ENCODE peak calls at places on chromosomes 16 and 17, in six cellular contexts. L, I, M, G, U and Y are unnamed samples.

GRCh38 chr17:43932357-43932756 is 9.9 kb downstream of the PPY start:
- DNase-seq in I (no peak), U (no peak), M (no peak), G (no peak), L (no peak), Y (no peak)

GRCh38 chr17:34673516-34673915 is 94.1 kb downstream of the TMEM132E start:
- DNase-seq in U (no peak), M (no peak), G (no peak), L (no peak), I (no peak), Y (no peak)

GRCh38 chr16:57530104-57530522 is 6.3 kb downstream of the CCDC102A start:
- DNase-seq in I (peak; percentile 42), G (peak; percentile 44), M (peak; percentile 63), U (peak; percentile 70), L (peak; percentile 39), Y (no peak)

GRCh38 chr17:35871415-35871814 is 2.7 kb upstream of the HEATR9 start:
- DNase-seq in M (no peak), L (no peak), I (no peak), U (peak; percentile 11), G (no peak), Y (no peak)

GRCh38 chr17:4176803-4177472 is 33.9 kb downstream of the CYB5D2 start:
- DNase-seq in M (no peak), I (peak; percentile 13), L (no peak), U (no peak), G (no peak), Y (no peak)

GRCh38 chr17:38896373-38896954 is 26.6 kb downstream of the LASP1 start:
- DNase-seq in G (no peak), L (no peak), U (no peak), I (no peak), M (no peak), Y (no peak)

GRCh38 chr16:87895641-87896141 is 26.4 kb upstream of the SLC7A5 start:
- DNase-seq in L (no peak), U (peak; percentile 50), M (peak; percentile 34), I (peak; percentile 71), G (no peak), Y (no peak)

GRCh38 chr17:34252890-34253525 is 2.1 kb upstream of the CCL2 start:
- DNase-seq in I (no peak), U (no peak), M (no peak), G (no peak), L (no peak), Y (no peak)

GRCh38 chr16:69477546-69477945 is 53.1 kb downstream of the CYB5B start:
- DNase-seq in U (no peak), L (no peak), I (no peak), G (no peak), M (no peak), Y (no peak)

GRCh38 chr17:80151333-80151732 is 4.4 kb upstream of the EIF4A3 start:
- DNase-seq in U (no peak), I (no peak), L (no peak), M (no peak), G (no peak), Y (no peak)

GRCh38 chr16:68416057-68417046 is 32.0 kb downstream of the SMPD3 start:
- DNase-seq in M (peak; percentile 66), U (no peak), G (no peak), L (no peak), I (no peak), Y (no peak)

GRCh38 chr16:68237243-68238028 is 1.5 kb upstream of the ESRP2 start:
- DNase-seq in U (peak; percentile 86), M (peak; percentile 99), L (peak; percentile 97), G (peak; percentile 98), I (peak; percentile 95), Y (peak; percentile 97)

GRCh38 chr17:35973333-35974260 is 7.7 kb downstream of the CCL16 start:
- DNase-seq in U (no peak), L (peak; percentile 49), I (no peak), G (no peak), M (no peak), Y (peak; percentile 49)

GRCh38 chr17:75267403-75268232 is 3.4 kb downstream of the MIF4GD start:
- DNase-seq in M (peak; percentile 66), L (no peak), G (peak; percentile 39), I (no peak), U (no peak), Y (no peak)

GRCh38 chr17:5241861-5242671 is 7.4 kb upstream of the SCIMP start:
- DNase-seq in I (no peak), U (no peak), L (no peak), G (peak; percentile 68), M (peak; percentile 27), Y (no peak)

GRCh38 chr16:89200850-89201466 is 621 bp upstream of the SLC22A31 start:
- DNase-seq in M (no peak), L (no peak), I (no peak), G (peak; percentile 22), U (no peak), Y (no peak)

GRCh38 chr17:57588086-57588485 is 157.0 kb downstream of the CCDC182 start:
- DNase-seq in L (no peak), G (no peak), U (no peak), M (no peak), I (no peak), Y (no peak)

GRCh38 chr16:27195068-27195741 is 8.1 kb upstream of the KDM8 start:
- DNase-seq in I (no peak), M (no peak), U (no peak), L (peak; percentile 75), G (no peak), Y (no peak)

GRCh38 chr17:48037036-48037881 is at the start of gene COPZ2:
- DNase-seq in M (peak; percentile 69), L (no peak), U (peak; percentile 61), G (peak; percentile 90), I (no peak), Y (peak; percentile 22)

GRCh38 chr16:70646260-70647241 is at the start of gene IL34:
- DNase-seq in G (peak; percentile 93), I (no peak), M (no peak), L (no peak), U (no peak), Y (no peak)

GRCh38 chr16:57562066-57562465 is 19.6 kb downstream of the ADGRG5 start:
- DNase-seq in U (no peak), I (no peak), M (no peak), G (no peak), L (no peak), Y (no peak)

GRCh38 chr16:10616744-10617640 is 36.6 kb upstream of the EMP2 start:
- DNase-seq in U (no peak), M (peak; percentile 82), G (peak; percentile 62), L (peak; percentile 76), I (no peak), Y (no peak)

DNA sequence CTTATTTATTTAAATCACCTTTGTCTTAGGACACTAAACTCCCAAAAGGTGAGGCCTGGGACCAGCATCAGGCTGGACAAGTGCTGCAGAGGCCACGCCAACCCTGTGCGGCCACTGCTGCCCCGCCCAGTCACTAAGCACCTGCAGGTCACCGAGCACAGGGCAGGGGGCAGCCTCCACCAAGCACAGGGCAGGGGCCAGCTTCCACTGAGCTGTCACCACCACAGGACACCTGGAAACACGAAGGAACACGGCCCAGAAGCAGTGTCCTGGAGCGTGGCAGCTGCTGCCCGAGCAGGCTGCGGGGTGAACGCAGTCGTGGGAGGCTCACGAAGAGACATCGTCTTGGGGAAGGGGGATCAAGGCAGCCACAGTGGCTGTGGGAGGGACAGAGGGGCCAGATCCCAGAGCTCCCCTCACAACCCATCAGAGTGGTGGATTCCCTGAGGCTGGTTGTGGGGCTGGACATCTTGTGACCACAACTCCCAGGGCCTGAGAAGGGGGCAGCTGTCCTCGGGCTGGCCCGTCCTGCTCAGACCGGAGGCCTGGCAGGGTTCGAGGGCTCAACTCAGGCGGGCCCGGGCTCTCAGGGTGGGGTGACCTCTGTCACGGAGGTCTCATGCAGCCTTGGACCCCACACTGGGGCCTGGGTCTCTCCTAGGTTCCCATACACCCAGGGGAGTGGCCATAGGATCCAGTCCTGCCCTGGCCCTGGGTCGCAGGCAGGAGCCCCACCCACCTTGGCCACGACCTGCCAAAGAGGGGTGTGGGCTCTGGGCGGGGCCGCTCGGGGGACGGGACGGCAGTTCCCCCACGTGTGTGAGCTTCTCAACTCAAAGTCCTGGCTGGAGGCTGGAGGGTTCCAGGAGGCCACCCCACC is 18.7 kb downstream of the RAB40B start:
- DNase-seq in L (no peak), I (no peak), G (no peak), M (peak; percentile 68), U (no peak), Y (no peak)
- TF ChIP-seq CTCF in L (no peak), I (no peak), G (no peak), M (no peak), U (no peak), Y (no peak)

GRCh38 chr16:20903116-20903888 is 2.7 kb downstream of the LYRM1 start:
- DNase-seq in L (no peak), G (no peak), U (no peak), I (no peak), M (no peak), Y (no peak)

GRCh38 chr16:20906225-20906870 is 5.8 kb downstream of the LYRM1 start:
- DNase-seq in I (no peak), M (no peak), U (no peak), L (peak; percentile 56), G (no peak), Y (no peak)

GRCh38 chr16:20905576-20905975 is 5.0 kb downstream of the LYRM1 start:
- DNase-seq in L (no peak), M (no peak), I (no peak), G (no peak), U (no peak), Y (no peak)

GRCh38 chr16:20903889-20904506 is 3.4 kb downstream of the LYRM1 start:
- DNase-seq in M (no peak), L (no peak), U (no peak), I (no peak), G (no peak), Y (no peak)

DNA sequence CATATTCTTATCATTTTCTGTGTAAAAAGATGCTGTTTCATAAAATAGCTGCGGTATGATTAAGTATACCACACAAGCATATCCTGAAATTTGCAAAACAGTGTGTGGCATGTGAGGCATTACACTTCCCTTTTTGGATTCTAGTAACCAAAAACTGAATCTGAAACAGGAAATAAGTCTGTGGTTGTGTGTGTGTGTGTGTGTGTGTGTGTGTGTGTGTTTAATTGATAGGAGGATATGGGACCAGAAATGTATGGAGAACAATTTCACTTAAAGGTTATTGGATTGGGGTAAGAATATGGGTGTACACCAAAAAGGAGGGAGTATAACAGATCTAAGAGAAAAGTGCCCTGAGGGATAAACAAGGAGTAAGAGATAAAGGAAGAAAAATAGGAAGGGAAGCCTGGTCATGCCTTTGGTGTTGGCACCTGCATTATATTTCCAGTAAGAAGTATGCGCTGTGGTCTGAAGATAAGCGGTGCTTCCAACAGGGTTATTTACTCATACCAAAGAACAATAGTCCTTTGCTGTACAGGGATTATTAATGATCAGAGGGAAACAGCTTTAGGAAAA is 4.0 kb downstream of the LYRM1 start:
- DNase-seq in I (no peak), M (no peak), U (no peak), L (peak; percentile 30), G (no peak), Y (no peak)
- TF ChIP-seq CTCF in I (no peak), M (no peak), U (no peak), L (no peak), G (no peak), Y (no peak)

GRCh38 chr17:77186141-77186604 is 45.4 kb downstream of the SEC14L1 start:
- DNase-seq in G (peak; percentile 67), L (no peak), U (no peak), I (no peak), M (no peak), Y (no peak)
- TF ChIP-seq CTCF in G (no peak), L (no peak), U (no peak), I (no peak), M (no peak), Y (no peak)

DNA sequence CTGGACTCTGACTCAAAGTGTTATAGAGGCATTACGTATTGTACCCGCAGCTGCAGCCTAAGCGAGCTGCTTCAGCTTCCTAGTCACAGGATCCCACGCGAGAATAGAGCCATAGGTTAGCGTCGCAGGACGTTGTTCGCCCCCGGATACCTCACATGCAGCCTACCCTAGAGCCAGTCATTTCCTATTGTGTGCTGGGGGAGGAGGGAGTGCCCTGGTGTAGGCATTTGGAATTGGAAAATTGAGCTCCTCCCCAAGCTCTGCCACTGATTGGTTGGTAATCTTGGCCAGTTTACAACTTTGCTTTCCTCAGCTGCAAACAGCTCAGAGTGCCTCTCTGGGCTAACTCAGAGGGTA is 530 bp downstream of the NAA60 start:
- DNase-seq in G (no peak), I (no peak), M (peak; percentile 42), L (peak; percentile 68), U (no peak), Y (no peak)
- TF ChIP-seq CTCF in G (no peak), I (no peak), M (no peak), L (no peak), U (no peak), Y (no peak)